ENCODE peak calls at places on chromosome 16, in six cellular contexts. I, L, S, P, R and C are unnamed samples.
A peak's percentile ranks its signal among the peaks of the same experiment; 100 is the strongest.

GRCh38 chr16:2468725-2469398 is 2.2 kb upstream of the NTN3 start:
- DNase-seq in I (no peak), L (no peak), S (no peak), P (peak; percentile 65), R (peak; percentile 93), C (no peak)

GRCh38 chr16:87587636-87588035 is 14.7 kb upstream of the JPH3 start:
- DNase-seq in I (no peak), L (no peak), S (no peak), P (no peak), R (no peak), C (no peak)

GRCh38 chr16:19127674-19128131 is 13.9 kb downstream of the ITPRIPL2 start:
- DNase-seq in I (no peak), L (no peak), S (no peak), P (no peak), R (no peak), C (no peak)

GRCh38 chr16:57639172-57639571 is 10.7 kb downstream of the ADGRG1 start:
- DNase-seq in I (no peak), L (no peak), S (no peak), P (peak; percentile 78), R (peak; percentile 78), C (no peak)

GRCh38 chr16:9016824-9017223 is 53.1 kb upstream of the USP7 start:
- DNase-seq in I (no peak), L (no peak), S (no peak), P (no peak), R (no peak), C (no peak)

GRCh38 chr16:48356633-48357376 is 28.4 kb downstream of the SIAH1 start:
- DNase-seq in I (no peak), L (no peak), S (no peak), P (no peak), R (no peak), C (no peak)

GRCh38 chr16:8882725-8883377 is 700 bp downstream of the LITAFD start:
- DNase-seq in I (no peak), L (no peak), S (no peak), P (no peak), R (no peak), C (no peak)

GRCh38 chr16:12618515-12618914 is 185.2 kb downstream of the CPPED1 start:
- DNase-seq in I (no peak), L (peak; percentile 67), S (no peak), P (no peak), R (no peak), C (no peak)

GRCh38 chr16:11076259-11077018 is 132.1 kb downstream of the CLEC16A start:
- DNase-seq in I (no peak), L (no peak), S (no peak), P (no peak), R (no peak), C (no peak)

GRCh38 chr16:70749006-70749678 is 51.8 kb downstream of the VAC14 start:
- DNase-seq in I (no peak), L (no peak), S (no peak), P (peak; percentile 15), R (no peak), C (no peak)

GRCh38 chr16:57998484-57998883 is 2.0 kb downstream of the ZNF319 start:
- DNase-seq in I (no peak), L (no peak), S (peak; percentile 86), P (peak; percentile 64), R (no peak), C (peak; percentile 45)

GRCh38 chr16:31471875-31472558 is at the start of gene TGFB1I1:
- DNase-seq in I (no peak), L (no peak), S (no peak), P (peak; percentile 89), R (peak; percentile 82), C (no peak)

GRCh38 chr16:86824751-86825310 is 246.5 kb downstream of the FOXL1 start:
- DNase-seq in I (no peak), L (peak; percentile 43), S (no peak), P (no peak), R (no peak), C (no peak)

GRCh38 chr16:81521141-81521626 is 76.6 kb downstream of the CMIP start:
- DNase-seq in I (no peak), L (no peak), S (peak; percentile 61), P (no peak), R (no peak), C (peak; percentile 81)

GRCh38 chr16:11296706-11297491 is 15.8 kb upstream of the PRM1 start:
- DNase-seq in I (no peak), L (no peak), S (no peak), P (no peak), R (no peak), C (no peak)

GRCh38 chr16:20624882-20625807 is 49.0 kb upstream of the ACSM2B start:
- DNase-seq in I (no peak), L (no peak), S (no peak), P (no peak), R (no peak), C (no peak)

GRCh38 chr16:4371481-4372314 is at the start of gene VASN:
- DNase-seq in I (no peak), L (no peak), S (peak; percentile 91), P (peak; percentile 91), R (no peak), C (peak; percentile 66)

GRCh38 chr16:46883353-46883689 is 841 bp upstream of the GPT2 start:
- DNase-seq in I (no peak), L (no peak), S (no peak), P (no peak), R (no peak), C (no peak)

GRCh38 chr16:87431926-87432325 is 39.8 kb downstream of the MAP1LC3B start:
- DNase-seq in I (no peak), L (peak; percentile 28), S (no peak), P (no peak), R (no peak), C (no peak)

GRCh38 chr16:31708348-31708747 is 165.3 kb upstream of the ZNF267 start:
- DNase-seq in I (no peak), L (no peak), S (no peak), P (no peak), R (no peak), C (no peak)

GRCh38 chr16:28846933-28847273 is 755 bp upstream of the TUFM start:
- DNase-seq in I (no peak), L (no peak), S (no peak), P (no peak), R (no peak), C (no peak)

DNA sequence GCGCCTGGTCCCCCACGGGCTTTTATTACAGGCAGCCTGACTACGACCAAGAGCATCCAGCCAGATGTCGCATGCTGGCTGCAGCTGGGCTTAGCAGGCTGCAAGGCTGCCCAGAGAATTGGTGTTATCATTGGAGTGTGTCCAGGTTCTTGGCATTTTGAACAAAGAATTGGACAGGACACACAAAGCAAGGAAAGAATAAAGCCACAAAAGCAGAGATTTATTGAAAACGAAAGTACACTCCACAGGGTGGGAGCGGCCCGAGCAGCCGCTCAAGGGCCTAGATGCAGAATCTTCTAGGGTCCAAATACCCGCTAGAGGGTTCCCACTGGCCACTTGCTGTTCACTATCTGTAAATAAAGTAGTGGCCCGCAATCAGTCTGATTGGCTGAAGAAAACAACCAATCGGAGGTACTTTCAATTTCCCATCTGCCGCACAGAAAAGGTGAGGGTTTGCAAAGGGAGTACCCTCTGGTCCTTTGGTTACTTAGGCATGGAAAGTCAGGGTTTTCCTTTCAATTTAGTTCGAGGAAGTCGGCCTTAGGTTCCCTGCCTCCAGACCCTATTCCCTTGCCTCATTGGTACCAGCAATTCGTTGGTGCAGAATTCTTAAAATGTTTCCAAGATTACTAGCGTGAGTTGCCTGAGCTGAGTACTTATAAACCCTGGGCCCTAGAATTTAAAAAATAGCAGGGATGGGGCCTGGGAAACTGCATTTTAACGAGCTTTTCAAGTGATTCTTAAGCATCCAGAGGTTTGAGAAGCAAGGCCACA is 38.5 kb upstream of the CNEP1R1 start:
- DNase-seq in I (no peak), L (no peak), S (no peak), P (no peak), R (no peak), C (no peak)
- H3K4me3 ChIP-seq in I (no peak overlapping the region), L (no peak overlapping the region), S (no peak overlapping the region), P (no peak overlapping the region), R (no peak overlapping the region), C (no peak overlapping the region)

GRCh38 chr16:66517586-66518263 is 32.2 kb downstream of the TK2 start:
- DNase-seq in I (no peak), L (no peak), S (no peak), P (no peak), R (no peak), C (no peak)

GRCh38 chr16:66519482-66519881 is 30.4 kb downstream of the TK2 start:
- DNase-seq in I (no peak), L (no peak), S (no peak), P (no peak), R (no peak), C (no peak)

GRCh38 chr16:66516172-66516807 is 33.6 kb downstream of the TK2 start:
- DNase-seq in I (no peak), L (no peak), S (no peak), P (no peak), R (no peak), C (no peak)

GRCh38 chr16:66515543-66516171 is 34.3 kb downstream of the TK2 start:
- DNase-seq in I (no peak), L (no peak), S (no peak), P (no peak), R (no peak), C (no peak)

GRCh38 chr16:66516808-66517585 is 32.9 kb downstream of the TK2 start:
- DNase-seq in I (no peak), L (peak; percentile 99), S (peak; percentile 97), P (peak; percentile 97), R (peak; percentile 99), C (peak; percentile 81)
- H3K4me3 ChIP-seq in I (no peak overlapping the region), L (no peak overlapping the region), S (peak overlapping the region; percentile 34), P (peak overlapping the region; percentile 21), R (peak overlapping the region; percentile 31), C (peak overlapping the region; percentile 2)

GRCh38 chr16:84754353-84754856 is 54.6 kb downstream of the USP10 start:
- DNase-seq in I (peak; percentile 56), L (peak; percentile 54), S (no peak), P (no peak), R (peak; percentile 49), C (peak; percentile 48)

GRCh38 chr16:84756830-84757229 is 57.0 kb downstream of the USP10 start:
- DNase-seq in I (no peak), L (no peak), S (no peak), P (no peak), R (no peak), C (no peak)

GRCh38 chr16:84752600-84752999 is 52.8 kb downstream of the USP10 start:
- DNase-seq in I (no peak), L (no peak), S (no peak), P (no peak), R (no peak), C (no peak)

GRCh38 chr16:84753412-84754325 is 53.9 kb downstream of the USP10 start:
- DNase-seq in I (no peak), L (no peak), S (no peak), P (no peak), R (no peak), C (no peak)

GRCh38 chr16:84755004-84755672 is 55.3 kb downstream of the USP10 start:
- DNase-seq in I (no peak), L (no peak), S (no peak), P (no peak), R (no peak), C (no peak)
- H3K4me3 ChIP-seq in I (no peak overlapping the region), L (no peak overlapping the region), S (no peak overlapping the region), P (no peak overlapping the region), R (no peak overlapping the region), C (peak overlapping the region; percentile 28)

DNA sequence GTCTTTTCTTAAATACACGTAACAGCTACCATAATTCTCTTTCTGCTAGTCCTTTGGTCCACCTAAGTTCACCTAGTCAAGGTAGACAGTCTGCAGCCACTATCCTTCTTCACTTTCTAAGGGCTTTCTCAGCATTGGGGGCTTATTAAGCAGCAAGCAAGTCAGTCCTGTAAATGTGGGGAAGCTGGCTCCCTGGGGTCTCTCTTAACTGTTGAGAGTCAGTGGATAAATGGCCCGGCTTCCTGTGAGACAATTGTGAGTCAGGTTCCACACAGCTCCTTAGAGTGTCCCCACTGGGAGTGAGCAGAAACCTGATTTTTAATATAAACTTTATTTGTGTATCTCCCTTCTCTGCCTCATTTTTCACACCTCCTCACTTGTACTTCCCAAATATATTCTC is 132.1 kb downstream of the CDH13 start:
- DNase-seq in I (no peak), L (no peak), S (no peak), P (no peak), R (no peak), C (no peak)
- H3K4me3 ChIP-seq in I (no peak overlapping the region), L (no peak overlapping the region), S (no peak overlapping the region), P (no peak overlapping the region), R (no peak overlapping the region), C (no peak overlapping the region)